ENCODE peak calls at places on chromosomes 16 and 17, in nine cellular contexts. Z is Calu3; E is activated CD8-positive, alpha-beta memory T cell treated with anti-CD3 and anti-CD28 coated beads, Interleukin-2, amount 50 U/mL, for 4 hours; N is mesendoderm; T is C1 segment of cervical spinal cord; B is NCI-H524 treated with DMSO at 0.1 percent for 48 hours; I is AG10803; P is caudate nucleus; H is HEK293T. A is an unnamed sample.
A peak's percentile ranks its signal among the peaks of the same experiment; 100 is the strongest.

GRCh38 chr16:30342751-30343490 is 12.2 kb downstream of the CD2BP2 start:
- DNase-seq in Z (no peak), E (no peak), N (no peak), T (no peak), B (no peak), I (no peak), P (no peak), H (no peak), A (no peak)

GRCh38 chr16:65200374-65200773 is 78.5 kb upstream of the CDH11 start:
- DNase-seq in Z (no peak), E (no peak), N (no peak), T (no peak), B (no peak), I (no peak), P (no peak), H (no peak), A (no peak)

GRCh38 chr17:75827291-75828050 is 16.7 kb downstream of the UNC13D start:
- DNase-seq in Z (peak; percentile 57), E (peak; percentile 75), N (peak; percentile 92), T (peak; percentile 39), B (peak; percentile 83), I (peak; percentile 40), P (peak; percentile 52), H (peak; percentile 91), A (peak; percentile 79)

GRCh38 chr16:86669937-86670772 is 91.8 kb downstream of the FOXL1 start:
- DNase-seq in Z (no peak), E (no peak), N (no peak), T (no peak), B (no peak), I (no peak), P (no peak), H (no peak), A (no peak)

GRCh38 chr17:44547625-44548297 is 9.5 kb upstream of the FZD2 start:
- DNase-seq in Z (no peak), E (no peak), N (peak; percentile 79), T (no peak), B (no peak), I (no peak), P (no peak), H (no peak), A (no peak)

GRCh38 chr16:30535777-30536190 is 1.1 kb upstream of the ZNF747 start:
- DNase-seq in Z (peak; percentile 45), E (peak; percentile 63), N (peak; percentile 93), T (no peak), B (no peak), I (peak; percentile 76), P (no peak), H (peak; percentile 75), A (no peak)

GRCh38 chr17:3780986-3781385 is 20.0 kb downstream of the ITGAE start:
- DNase-seq in Z (no peak), E (no peak), N (no peak), T (no peak), B (no peak), I (peak; percentile 22), P (no peak), H (no peak), A (no peak)

GRCh38 chr17:3039748-3040147 is 23.7 kb downstream of the OR1D5 start:
- DNase-seq in Z (no peak), E (no peak), N (no peak), T (no peak), B (no peak), I (no peak), P (no peak), H (no peak), A (no peak)

GRCh38 chr16:56921571-56921970 is 10.4 kb upstream of the HERPUD1 start:
- DNase-seq in Z (no peak), E (no peak), N (no peak), T (no peak), B (no peak), I (no peak), P (no peak), H (no peak), A (no peak)

GRCh38 chr17:10082795-10083194 is 115.6 kb downstream of the GAS7 start:
- DNase-seq in Z (no peak), E (no peak), N (no peak), T (no peak), B (no peak), I (no peak), P (no peak), H (no peak), A (no peak)

A was measured in natural killer cell.